ENCODE peak calls at places on chromosomes 6 and 20, in five cellular contexts. One of them, this sample, is unnamed.

GRCh38 chr6:31821301-31822037 is 6.1 kb upstream of the HSPA1B start:
- DNase-seq in right atrium auricular region: peak
- DNase-seq in choroid plexus epithelial cell: peak
- DNase-seq in ascending aorta: peak
- DNase-seq in psoas muscle: peak
- DNase-seq in this sample: no peak

GRCh38 chr20:35315199-35316020 is 23.2 kb upstream of the FAM83C start:
- DNase-seq in psoas muscle: no peak
- DNase-seq in choroid plexus epithelial cell: no peak
- DNase-seq in right atrium auricular region: no peak
- DNase-seq in ascending aorta: no peak
- DNase-seq in this sample: peak

GRCh38 chr6:110723017-110723416 is 92.3 kb downstream of the CDK19 start:
- DNase-seq in right atrium auricular region: no peak
- DNase-seq in ascending aorta: no peak
- DNase-seq in psoas muscle: no peak
- DNase-seq in choroid plexus epithelial cell: no peak
- DNase-seq in this sample: no peak

GRCh38 chr6:38233161-38233791 is 406.5 kb downstream of the BTBD9 start:
- DNase-seq in choroid plexus epithelial cell: no peak
- DNase-seq in right atrium auricular region: no peak
- DNase-seq in ascending aorta: no peak
- DNase-seq in psoas muscle: no peak
- DNase-seq in this sample: peak

GRCh38 chr20:25148181-25148981 is 47.1 kb upstream of the ENTPD6 start:
- DNase-seq in psoas muscle: peak
- DNase-seq in choroid plexus epithelial cell: peak
- DNase-seq in right atrium auricular region: peak
- DNase-seq in ascending aorta: peak
- DNase-seq in this sample: peak

GRCh38 chr6:111113731-111114438 is 26.6 kb downstream of the SLC16A10 start:
- DNase-seq in psoas muscle: peak
- DNase-seq in ascending aorta: peak
- DNase-seq in choroid plexus epithelial cell: peak
- DNase-seq in right atrium auricular region: peak
- DNase-seq in this sample: peak

GRCh38 chr6:10659697-10660348 is 34.6 kb downstream of the C6orf52 start:
- DNase-seq in right atrium auricular region: no peak
- DNase-seq in psoas muscle: no peak
- DNase-seq in ascending aorta: no peak
- DNase-seq in choroid plexus epithelial cell: peak
- DNase-seq in this sample: no peak

GRCh38 chr6:79040083-79040482 is 38.0 kb downstream of the PHIP start:
- DNase-seq in right atrium auricular region: no peak
- DNase-seq in ascending aorta: no peak
- DNase-seq in choroid plexus epithelial cell: peak
- DNase-seq in psoas muscle: no peak
- DNase-seq in this sample: no peak

GRCh38 chr6:167651251-167652041 is 175.3 kb upstream of the AFDN start:
- DNase-seq in ascending aorta: no peak
- DNase-seq in choroid plexus epithelial cell: no peak
- DNase-seq in right atrium auricular region: no peak
- DNase-seq in psoas muscle: no peak
- DNase-seq in this sample: no peak

GRCh38 chr6:20943036-20943627 is 408.9 kb downstream of the CDKAL1 start:
- DNase-seq in choroid plexus epithelial cell: no peak
- DNase-seq in ascending aorta: no peak
- DNase-seq in right atrium auricular region: no peak
- DNase-seq in psoas muscle: no peak
- DNase-seq in this sample: no peak

GRCh38 chr20:41145821-41146620 is 8.7 kb downstream of the PLCG1 start:
- DNase-seq in choroid plexus epithelial cell: no peak
- DNase-seq in ascending aorta: no peak
- DNase-seq in right atrium auricular region: no peak
- DNase-seq in psoas muscle: peak
- DNase-seq in this sample: peak

GRCh38 chr6:7424967-7425807 is 35.6 kb downstream of the RIOK1 start:
- DNase-seq in right atrium auricular region: no peak
- DNase-seq in ascending aorta: no peak
- DNase-seq in choroid plexus epithelial cell: peak
- DNase-seq in psoas muscle: no peak
- DNase-seq in this sample: peak

GRCh38 chr20:389220-389619 is 8.7 kb downstream of the TRIB3 start:
- DNase-seq in psoas muscle: no peak
- DNase-seq in choroid plexus epithelial cell: no peak
- DNase-seq in ascending aorta: no peak
- DNase-seq in right atrium auricular region: no peak
- DNase-seq in this sample: no peak

GRCh38 chr6:137873273-137873762 is 6.3 kb downstream of the TNFAIP3 start:
- DNase-seq in right atrium auricular region: peak
- DNase-seq in choroid plexus epithelial cell: peak
- DNase-seq in psoas muscle: peak
- DNase-seq in ascending aorta: peak
- DNase-seq in this sample: peak

GRCh38 chr6:15207923-15208322 is 37.9 kb upstream of the JARID2 start:
- DNase-seq in choroid plexus epithelial cell: peak
- DNase-seq in psoas muscle: no peak
- DNase-seq in ascending aorta: no peak
- DNase-seq in right atrium auricular region: no peak
- DNase-seq in this sample: peak

GRCh38 chr6:41355952-41356351 is 20.5 kb downstream of the NCR2 start:
- DNase-seq in ascending aorta: no peak
- DNase-seq in choroid plexus epithelial cell: no peak
- DNase-seq in psoas muscle: no peak
- DNase-seq in right atrium auricular region: no peak
- DNase-seq in this sample: no peak

GRCh38 chr20:61737346-61737745 is 328.3 kb downstream of the TAF4 start:
- DNase-seq in ascending aorta: no peak
- DNase-seq in psoas muscle: no peak
- DNase-seq in choroid plexus epithelial cell: no peak
- DNase-seq in right atrium auricular region: no peak
- DNase-seq in this sample: no peak

GRCh38 chr6:93684339-93684738 is 265.0 kb upstream of the EPHA7 start:
- DNase-seq in choroid plexus epithelial cell: peak
- DNase-seq in psoas muscle: no peak
- DNase-seq in right atrium auricular region: no peak
- DNase-seq in ascending aorta: no peak
- DNase-seq in this sample: no peak

GRCh38 chr6:137571854-137572253 is 77.7 kb upstream of the OLIG3 start:
- DNase-seq in right atrium auricular region: no peak
- DNase-seq in psoas muscle: no peak
- DNase-seq in choroid plexus epithelial cell: peak
- DNase-seq in ascending aorta: no peak
- DNase-seq in this sample: peak

GRCh38 chr6:157635388-157636244 is 187.4 kb upstream of the SNX9 start:
- DNase-seq in psoas muscle: no peak
- DNase-seq in choroid plexus epithelial cell: no peak
- DNase-seq in ascending aorta: no peak
- DNase-seq in right atrium auricular region: no peak
- DNase-seq in this sample: no peak

DNA sequence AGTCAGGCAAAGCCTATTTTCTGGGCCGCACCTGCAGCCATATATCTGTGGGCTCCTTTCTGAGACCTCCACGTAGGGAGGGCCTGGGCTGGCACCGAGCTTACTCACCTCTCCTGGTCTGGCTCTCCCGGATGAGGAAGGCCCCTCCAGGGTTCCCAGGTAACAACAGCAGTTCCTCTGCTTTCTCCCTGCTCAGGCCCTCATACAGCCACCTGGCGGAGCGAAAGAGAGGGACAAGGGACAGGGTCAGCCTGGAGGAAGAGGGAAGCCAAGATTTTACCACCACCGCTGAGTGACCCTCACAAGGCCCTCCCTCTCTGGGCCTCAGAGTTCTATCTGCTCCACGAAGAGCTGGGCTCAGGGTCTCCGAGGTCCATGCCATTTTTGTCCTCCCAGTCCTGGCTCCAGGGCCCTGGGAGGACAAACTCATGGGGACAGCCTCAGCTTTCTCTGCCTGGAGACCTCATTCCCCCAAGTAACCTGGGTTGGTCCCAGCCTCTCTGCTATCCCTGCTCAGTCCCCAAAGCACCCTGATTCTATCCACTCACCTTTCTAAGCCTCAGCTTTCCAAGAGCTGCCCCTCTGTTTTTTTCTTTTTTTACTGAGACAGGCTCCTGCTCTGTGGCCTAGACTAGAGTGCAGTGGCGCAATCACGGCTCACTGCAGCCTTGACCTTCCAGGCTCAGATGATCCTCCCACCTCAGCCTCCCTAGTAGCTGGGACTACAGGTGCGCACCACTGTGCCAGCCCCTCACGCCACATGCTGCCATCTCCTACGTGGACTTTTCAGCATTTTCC is 13.3 kb downstream of the SLA2 start:
- DNase-seq in ascending aorta: no peak
- DNase-seq in psoas muscle: no peak
- DNase-seq in choroid plexus epithelial cell: no peak
- DNase-seq in right atrium auricular region: no peak
- DNase-seq in this sample: no peak
- TF ChIP-seq CTCF in ascending aorta: no peak
- TF ChIP-seq CTCF in psoas muscle: no peak
- TF ChIP-seq CTCF in choroid plexus epithelial cell: no peak
- TF ChIP-seq CTCF in right atrium auricular region: no peak
- TF ChIP-seq CTCF in this sample: no peak

GRCh38 chr6:16228709-16229665 is 9.4 kb upstream of the GMPR start:
- DNase-seq in choroid plexus epithelial cell: no peak
- DNase-seq in ascending aorta: no peak
- DNase-seq in psoas muscle: no peak
- DNase-seq in right atrium auricular region: no peak
- DNase-seq in this sample: peak
- H3K4me3 ChIP-seq in choroid plexus epithelial cell: no peak
- H3K4me3 ChIP-seq in ascending aorta: peak
- H3K4me3 ChIP-seq in psoas muscle: no peak
- H3K4me3 ChIP-seq in right atrium auricular region: peak
- H3K4me3 ChIP-seq in this sample: peak

GRCh38 chr20:22207280-22207679 is 377.1 kb downstream of the FOXA2 start:
- DNase-seq in choroid plexus epithelial cell: no peak
- DNase-seq in right atrium auricular region: no peak
- DNase-seq in ascending aorta: no peak
- DNase-seq in psoas muscle: no peak
- DNase-seq in this sample: no peak
- TF ChIP-seq CTCF in choroid plexus epithelial cell: no peak
- TF ChIP-seq CTCF in right atrium auricular region: no peak
- TF ChIP-seq CTCF in ascending aorta: no peak
- TF ChIP-seq CTCF in psoas muscle: no peak
- TF ChIP-seq CTCF in this sample: no peak

GRCh38 chr20:36399147-36399968 is 93.2 kb downstream of the DLGAP4 start:
- DNase-seq in psoas muscle: no peak
- DNase-seq in right atrium auricular region: no peak
- DNase-seq in ascending aorta: no peak
- DNase-seq in choroid plexus epithelial cell: peak
- DNase-seq in this sample: no peak

GRCh38 chr20:36400901-36401300 is 94.8 kb downstream of the DLGAP4 start:
- DNase-seq in ascending aorta: no peak
- DNase-seq in psoas muscle: no peak
- DNase-seq in right atrium auricular region: no peak
- DNase-seq in choroid plexus epithelial cell: no peak
- DNase-seq in this sample: no peak

GRCh38 chr20:36401336-36401735 is 95.2 kb downstream of the DLGAP4 start:
- DNase-seq in choroid plexus epithelial cell: no peak
- DNase-seq in right atrium auricular region: no peak
- DNase-seq in psoas muscle: no peak
- DNase-seq in ascending aorta: no peak
- DNase-seq in this sample: no peak

GRCh38 chr20:36398515-36398914 is 92.4 kb downstream of the DLGAP4 start:
- DNase-seq in right atrium auricular region: no peak
- DNase-seq in choroid plexus epithelial cell: no peak
- DNase-seq in psoas muscle: no peak
- DNase-seq in ascending aorta: no peak
- DNase-seq in this sample: no peak

GRCh38 chr20:36399969-36400545 is 93.9 kb downstream of the DLGAP4 start:
- DNase-seq in ascending aorta: no peak
- DNase-seq in right atrium auricular region: no peak
- DNase-seq in psoas muscle: no peak
- DNase-seq in choroid plexus epithelial cell: no peak
- DNase-seq in this sample: no peak
- H3K4me3 ChIP-seq in ascending aorta: no peak
- H3K4me3 ChIP-seq in right atrium auricular region: no peak
- H3K4me3 ChIP-seq in psoas muscle: no peak
- H3K4me3 ChIP-seq in choroid plexus epithelial cell: no peak
- H3K4me3 ChIP-seq in this sample: no peak

DNA sequence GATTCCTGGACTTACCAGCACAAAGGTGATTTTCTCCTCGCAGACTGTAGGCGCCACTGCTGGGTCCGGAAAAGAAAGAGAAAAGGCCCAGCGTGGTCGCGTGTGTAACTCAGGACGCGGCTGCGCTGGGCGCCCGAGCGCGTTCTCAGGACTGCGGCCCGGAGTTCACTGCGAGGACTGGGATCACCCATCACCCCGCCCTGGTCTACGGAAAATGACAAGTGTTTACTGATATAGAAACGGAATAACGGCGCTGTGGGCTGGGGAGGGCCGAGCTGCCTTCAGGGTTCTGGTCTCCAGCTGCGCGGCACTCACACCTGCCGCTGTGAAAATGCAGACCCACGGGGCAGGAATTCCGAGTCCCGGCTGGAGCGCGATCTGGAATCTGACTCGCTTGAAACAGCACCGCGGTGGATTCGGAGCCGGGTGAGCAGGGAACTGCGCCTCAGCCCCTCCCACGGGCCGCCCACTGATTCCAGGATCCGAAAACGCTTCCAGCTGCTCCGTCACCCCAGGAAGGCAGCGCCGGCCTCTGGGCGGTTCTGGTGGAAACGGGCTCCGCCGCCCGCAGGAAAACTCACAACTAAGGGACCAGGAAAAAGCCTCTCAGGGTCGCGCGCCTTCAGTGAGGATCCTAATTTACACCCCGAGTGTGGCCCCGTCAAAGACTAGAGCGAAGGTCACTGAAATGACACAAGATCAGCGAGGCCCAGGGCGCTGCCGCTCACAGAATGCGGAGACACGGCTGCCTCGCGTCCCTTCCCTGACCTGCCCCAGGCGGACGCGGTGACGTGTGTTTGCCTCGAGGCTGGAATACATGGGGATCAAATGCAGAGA is 34.5 kb downstream of the HLA-A start:
- DNase-seq in psoas muscle: peak
- DNase-seq in right atrium auricular region: peak
- DNase-seq in ascending aorta: peak
- DNase-seq in choroid plexus epithelial cell: peak
- DNase-seq in this sample: peak
- TF ChIP-seq CTCF in psoas muscle: peak
- TF ChIP-seq CTCF in right atrium auricular region: no peak
- TF ChIP-seq CTCF in ascending aorta: peak
- TF ChIP-seq CTCF in choroid plexus epithelial cell: peak
- TF ChIP-seq CTCF in this sample: peak

GRCh38 chr6:22221630-22222029 is 75.2 kb downstream of the PRL start:
- DNase-seq in psoas muscle: no peak
- DNase-seq in right atrium auricular region: no peak
- DNase-seq in choroid plexus epithelial cell: no peak
- DNase-seq in ascending aorta: no peak
- DNase-seq in this sample: peak
- H3K4me3 ChIP-seq in psoas muscle: no peak
- H3K4me3 ChIP-seq in right atrium auricular region: no peak
- H3K4me3 ChIP-seq in choroid plexus epithelial cell: no peak
- H3K4me3 ChIP-seq in ascending aorta: no peak
- H3K4me3 ChIP-seq in this sample: no peak

GRCh38 chr20:5136096-5136495 is 9.3 kb downstream of the CDS2 start:
- DNase-seq in choroid plexus epithelial cell: no peak
- DNase-seq in psoas muscle: no peak
- DNase-seq in right atrium auricular region: no peak
- DNase-seq in ascending aorta: no peak
- DNase-seq in this sample: no peak
- TF ChIP-seq CTCF in choroid plexus epithelial cell: no peak
- TF ChIP-seq CTCF in psoas muscle: no peak
- TF ChIP-seq CTCF in right atrium auricular region: no peak
- TF ChIP-seq CTCF in ascending aorta: no peak
- TF ChIP-seq CTCF in this sample: no peak

GRCh38 chr20:37381621-37382538 is 35.9 kb downstream of the SRC start:
- DNase-seq in psoas muscle: no peak
- DNase-seq in right atrium auricular region: no peak
- DNase-seq in choroid plexus epithelial cell: no peak
- DNase-seq in ascending aorta: peak
- DNase-seq in this sample: no peak
- H3K4me3 ChIP-seq in psoas muscle: no peak
- H3K4me3 ChIP-seq in right atrium auricular region: no peak
- H3K4me3 ChIP-seq in choroid plexus epithelial cell: no peak
- H3K4me3 ChIP-seq in ascending aorta: no peak
- H3K4me3 ChIP-seq in this sample: no peak